ENCODE peak calls at places on chromosome 13, in five cellular contexts. One of them, this sample, is unnamed.

GRCh38 chr13:26112843-26113242 is 61.0 kb upstream of the SHISA2 start:
- DNase-seq in progenitor cell of endocrine pancreas: no peak
- DNase-seq in cardiac fibroblast: peak
- DNase-seq in stimulated activated CD4-positive, alpha-beta T cell treated with anti-CD3 and anti-CD28 coated beads, Interleukin-1b, Interleukin-23, amount 100 ng/mL, for 1 hour: no peak
- DNase-seq in NCI-H187 treated with DMSO at 0.1 percent for 48 hours: no peak
- DNase-seq in this sample: peak

GRCh38 chr13:26050568-26051230 is 1.1 kb downstream of the SHISA2 start:
- DNase-seq in stimulated activated CD4-positive, alpha-beta T cell treated with anti-CD3 and anti-CD28 coated beads, Interleukin-1b, Interleukin-23, amount 100 ng/mL, for 1 hour: no peak
- DNase-seq in cardiac fibroblast: peak
- DNase-seq in progenitor cell of endocrine pancreas: peak
- DNase-seq in NCI-H187 treated with DMSO at 0.1 percent for 48 hours: no peak
- DNase-seq in this sample: no peak

GRCh38 chr13:80814541-80814940 is 473.6 kb upstream of the SPRY2 start:
- DNase-seq in NCI-H187 treated with DMSO at 0.1 percent for 48 hours: no peak
- DNase-seq in stimulated activated CD4-positive, alpha-beta T cell treated with anti-CD3 and anti-CD28 coated beads, Interleukin-1b, Interleukin-23, amount 100 ng/mL, for 1 hour: no peak
- DNase-seq in progenitor cell of endocrine pancreas: no peak
- DNase-seq in cardiac fibroblast: peak
- DNase-seq in this sample: no peak

GRCh38 chr13:111153977-111154332 is 38.8 kb downstream of the ARHGEF7 start:
- DNase-seq in stimulated activated CD4-positive, alpha-beta T cell treated with anti-CD3 and anti-CD28 coated beads, Interleukin-1b, Interleukin-23, amount 100 ng/mL, for 1 hour: peak
- DNase-seq in cardiac fibroblast: peak
- DNase-seq in progenitor cell of endocrine pancreas: peak
- DNase-seq in NCI-H187 treated with DMSO at 0.1 percent for 48 hours: no peak
- DNase-seq in this sample: peak

GRCh38 chr13:103716689-103717088 is 650.5 kb upstream of the SLC10A2 start:
- DNase-seq in cardiac fibroblast: no peak
- DNase-seq in stimulated activated CD4-positive, alpha-beta T cell treated with anti-CD3 and anti-CD28 coated beads, Interleukin-1b, Interleukin-23, amount 100 ng/mL, for 1 hour: no peak
- DNase-seq in NCI-H187 treated with DMSO at 0.1 percent for 48 hours: no peak
- DNase-seq in progenitor cell of endocrine pancreas: no peak
- DNase-seq in this sample: no peak

GRCh38 chr13:24045456-24045996 is 115.0 kb upstream of the SPATA13 start:
- DNase-seq in NCI-H187 treated with DMSO at 0.1 percent for 48 hours: no peak
- DNase-seq in cardiac fibroblast: no peak
- DNase-seq in stimulated activated CD4-positive, alpha-beta T cell treated with anti-CD3 and anti-CD28 coated beads, Interleukin-1b, Interleukin-23, amount 100 ng/mL, for 1 hour: no peak
- DNase-seq in progenitor cell of endocrine pancreas: no peak
- DNase-seq in this sample: no peak

GRCh38 chr13:66341978-66342377 is 888.2 kb downstream of the PCDH9 start:
- DNase-seq in cardiac fibroblast: no peak
- DNase-seq in progenitor cell of endocrine pancreas: no peak
- DNase-seq in stimulated activated CD4-positive, alpha-beta T cell treated with anti-CD3 and anti-CD28 coated beads, Interleukin-1b, Interleukin-23, amount 100 ng/mL, for 1 hour: no peak
- DNase-seq in NCI-H187 treated with DMSO at 0.1 percent for 48 hours: no peak
- DNase-seq in this sample: no peak

GRCh38 chr13:100559886-100560285 is 28.7 kb downstream of the GGACT start:
- DNase-seq in cardiac fibroblast: no peak
- DNase-seq in progenitor cell of endocrine pancreas: no peak
- DNase-seq in stimulated activated CD4-positive, alpha-beta T cell treated with anti-CD3 and anti-CD28 coated beads, Interleukin-1b, Interleukin-23, amount 100 ng/mL, for 1 hour: no peak
- DNase-seq in NCI-H187 treated with DMSO at 0.1 percent for 48 hours: no peak
- DNase-seq in this sample: no peak

GRCh38 chr13:29457299-29457698 is 138.2 kb downstream of the SLC7A1 start:
- DNase-seq in NCI-H187 treated with DMSO at 0.1 percent for 48 hours: no peak
- DNase-seq in cardiac fibroblast: peak
- DNase-seq in stimulated activated CD4-positive, alpha-beta T cell treated with anti-CD3 and anti-CD28 coated beads, Interleukin-1b, Interleukin-23, amount 100 ng/mL, for 1 hour: no peak
- DNase-seq in progenitor cell of endocrine pancreas: no peak
- DNase-seq in this sample: peak

GRCh38 chr13:73962284-73962683 is 171.9 kb downstream of the KLF12 start:
- DNase-seq in cardiac fibroblast: no peak
- DNase-seq in NCI-H187 treated with DMSO at 0.1 percent for 48 hours: no peak
- DNase-seq in progenitor cell of endocrine pancreas: no peak
- DNase-seq in stimulated activated CD4-positive, alpha-beta T cell treated with anti-CD3 and anti-CD28 coated beads, Interleukin-1b, Interleukin-23, amount 100 ng/mL, for 1 hour: no peak
- DNase-seq in this sample: no peak

GRCh38 chr13:47455581-47455980 is 545.5 kb downstream of the SUCLA2 start:
- DNase-seq in cardiac fibroblast: peak
- DNase-seq in progenitor cell of endocrine pancreas: no peak
- DNase-seq in stimulated activated CD4-positive, alpha-beta T cell treated with anti-CD3 and anti-CD28 coated beads, Interleukin-1b, Interleukin-23, amount 100 ng/mL, for 1 hour: no peak
- DNase-seq in NCI-H187 treated with DMSO at 0.1 percent for 48 hours: no peak
- DNase-seq in this sample: no peak

GRCh38 chr13:95154441-95154886 is 146.8 kb downstream of the ABCC4 start:
- DNase-seq in stimulated activated CD4-positive, alpha-beta T cell treated with anti-CD3 and anti-CD28 coated beads, Interleukin-1b, Interleukin-23, amount 100 ng/mL, for 1 hour: no peak
- DNase-seq in NCI-H187 treated with DMSO at 0.1 percent for 48 hours: no peak
- DNase-seq in cardiac fibroblast: peak
- DNase-seq in progenitor cell of endocrine pancreas: no peak
- DNase-seq in this sample: no peak

GRCh38 chr13:33550885-33551284 is 265.3 kb upstream of the STARD13 start:
- DNase-seq in stimulated activated CD4-positive, alpha-beta T cell treated with anti-CD3 and anti-CD28 coated beads, Interleukin-1b, Interleukin-23, amount 100 ng/mL, for 1 hour: no peak
- DNase-seq in progenitor cell of endocrine pancreas: no peak
- DNase-seq in NCI-H187 treated with DMSO at 0.1 percent for 48 hours: no peak
- DNase-seq in cardiac fibroblast: no peak
- DNase-seq in this sample: no peak

GRCh38 chr13:29529755-29530154 is 65.7 kb downstream of the SLC7A1 start:
- DNase-seq in NCI-H187 treated with DMSO at 0.1 percent for 48 hours: no peak
- DNase-seq in progenitor cell of endocrine pancreas: no peak
- DNase-seq in stimulated activated CD4-positive, alpha-beta T cell treated with anti-CD3 and anti-CD28 coated beads, Interleukin-1b, Interleukin-23, amount 100 ng/mL, for 1 hour: no peak
- DNase-seq in cardiac fibroblast: no peak
- DNase-seq in this sample: no peak

GRCh38 chr13:113819731-113820715 is 43.9 kb downstream of the GAS6 start:
- DNase-seq in stimulated activated CD4-positive, alpha-beta T cell treated with anti-CD3 and anti-CD28 coated beads, Interleukin-1b, Interleukin-23, amount 100 ng/mL, for 1 hour: no peak
- DNase-seq in progenitor cell of endocrine pancreas: no peak
- DNase-seq in NCI-H187 treated with DMSO at 0.1 percent for 48 hours: no peak
- DNase-seq in cardiac fibroblast: no peak
- DNase-seq in this sample: no peak

GRCh38 chr13:80361883-80362327 is 21.0 kb upstream of the SPRY2 start:
- DNase-seq in stimulated activated CD4-positive, alpha-beta T cell treated with anti-CD3 and anti-CD28 coated beads, Interleukin-1b, Interleukin-23, amount 100 ng/mL, for 1 hour: no peak
- DNase-seq in cardiac fibroblast: no peak
- DNase-seq in progenitor cell of endocrine pancreas: no peak
- DNase-seq in NCI-H187 treated with DMSO at 0.1 percent for 48 hours: no peak
- DNase-seq in this sample: peak

GRCh38 chr13:102333320-102334181 is 68.3 kb downstream of the FGF14 start:
- DNase-seq in stimulated activated CD4-positive, alpha-beta T cell treated with anti-CD3 and anti-CD28 coated beads, Interleukin-1b, Interleukin-23, amount 100 ng/mL, for 1 hour: no peak
- DNase-seq in progenitor cell of endocrine pancreas: no peak
- DNase-seq in NCI-H187 treated with DMSO at 0.1 percent for 48 hours: peak
- DNase-seq in cardiac fibroblast: no peak
- DNase-seq in this sample: no peak

GRCh38 chr13:99056381-99057014 is 78.6 kb upstream of the DOCK9 start:
- DNase-seq in cardiac fibroblast: peak
- DNase-seq in stimulated activated CD4-positive, alpha-beta T cell treated with anti-CD3 and anti-CD28 coated beads, Interleukin-1b, Interleukin-23, amount 100 ng/mL, for 1 hour: no peak
- DNase-seq in NCI-H187 treated with DMSO at 0.1 percent for 48 hours: no peak
- DNase-seq in progenitor cell of endocrine pancreas: no peak
- DNase-seq in this sample: no peak